ENCODE peak calls at places on chromosomes 2 and 18, in eight cellular contexts. Y is suprapubic skin, Q is heart left ventricle, H is right lobe of liver, I is gastrocnemius medialis, A is transverse colon, D is Peyer's patch, S is K562. T is an unnamed sample.

GRCh38 chr2:21289994-21290393 is 166.2 kb downstream of the TDRD15 start:
- DNase-seq in Y (no peak), Q (no peak), H (no peak), I (no peak), A (no peak), D (no peak), S (no peak), T (no peak)

GRCh38 chr2:231212329-231212845 is 14.0 kb downstream of the ARMC9 start:
- DNase-seq in Y (peak; percentile 58), Q (no peak), H (no peak), I (peak; percentile 32), A (no peak), D (no peak), S (no peak), T (no peak)

GRCh38 chr18:76460482-76460881 is 34.6 kb downstream of the ZNF516 start:
- DNase-seq in Y (no peak), Q (no peak), H (no peak), I (no peak), A (no peak), D (no peak), S (no peak), T (no peak)

GRCh38 chr2:120791961-120792295 is 56.3 kb downstream of the GLI2 start:
- DNase-seq in Y (no peak), Q (no peak), H (no peak), I (no peak), A (no peak), D (no peak), S (no peak), T (no peak)

GRCh38 chr2:137865954-137866540 is 98.2 kb upstream of the HNMT start:
- DNase-seq in Y (no peak), Q (no peak), H (peak; percentile 54), I (no peak), A (peak; percentile 35), D (peak; percentile 66), S (peak; percentile 50), T (no peak)

GRCh38 chr2:120904825-120905224 is 169.2 kb downstream of the GLI2 start:
- DNase-seq in Y (no peak), Q (no peak), H (no peak), I (no peak), A (no peak), D (no peak), S (no peak), T (no peak)

GRCh38 chr2:98569197-98569793 is 39.0 kb downstream of the COA5 start:
- DNase-seq in Y (no peak), Q (peak; percentile 39), H (peak; percentile 58), I (no peak), A (peak; percentile 57), D (peak; percentile 76), S (peak; percentile 85), T (peak; percentile 69)

GRCh38 chr2:11422491-11422865 is 43.5 kb downstream of the E2F6 start:
- DNase-seq in Y (no peak), Q (no peak), H (no peak), I (no peak), A (no peak), D (no peak), S (no peak), T (no peak)

GRCh38 chr2:104240984-104241383 is 612.9 kb upstream of the POU3F3 start:
- DNase-seq in Y (no peak), Q (no peak), H (no peak), I (no peak), A (no peak), D (no peak), S (no peak), T (no peak)

GRCh38 chr2:136117391-136117841 is 533 bp downstream of the CXCR4 start:
- DNase-seq in Y (no peak), Q (peak; percentile 56), H (peak; percentile 54), I (no peak), A (peak; percentile 35), D (no peak), S (peak; percentile 28), T (no peak)

GRCh38 chr2:145012806-145013205 is 492.9 kb upstream of the ZEB2 start:
- DNase-seq in Y (no peak), Q (no peak), H (no peak), I (no peak), A (no peak), D (no peak), S (no peak), T (no peak)

GRCh38 chr2:237235383-237236095 is 149.8 kb downstream of the COPS8 start:
- DNase-seq in Y (no peak), Q (peak; percentile 74), H (peak; percentile 84), I (peak; percentile 77), A (peak; percentile 31), D (no peak), S (no peak), T (no peak)

GRCh38 chr2:453132-453531 is 165.2 kb upstream of the ALKAL2 start:
- DNase-seq in Y (no peak), Q (no peak), H (no peak), I (no peak), A (no peak), D (no peak), S (no peak), T (no peak)

GRCh38 chr2:46929612-46930011 is 14.0 kb upstream of the MCFD2 start:
- DNase-seq in Y (no peak), Q (no peak), H (no peak), I (no peak), A (no peak), D (no peak), S (no peak), T (no peak)

GRCh38 chr18:37425182-37425581 is 140.4 kb downstream of the CELF4 start:
- DNase-seq in Y (no peak), Q (no peak), H (no peak), I (no peak), A (no peak), D (no peak), S (no peak), T (no peak)

GRCh38 chr18:79947881-79948610 is 3.4 kb downstream of the SLC66A2 start:
- DNase-seq in Y (peak; percentile 72), Q (no peak), H (peak; percentile 90), I (peak; percentile 85), A (peak; percentile 46), D (peak; percentile 47), S (no peak), T (no peak)

GRCh38 chr18:54612237-54612636 is 21.2 kb downstream of the DYNAP start:
- DNase-seq in Y (no peak), Q (no peak), H (no peak), I (no peak), A (no peak), D (no peak), S (no peak), T (no peak)

GRCh38 chr2:18518116-18519111 is 42.0 kb downstream of the RDH14 start:
- DNase-seq in Y (no peak), Q (no peak), H (no peak), I (no peak), A (no peak), D (no peak), S (no peak), T (no peak)

GRCh38 chr2:128282976-128283810 is 35.5 kb downstream of the HS6ST1 start:
- DNase-seq in Y (no peak), Q (no peak), H (no peak), I (no peak), A (no peak), D (no peak), S (peak; percentile 44), T (no peak)

GRCh38 chr2:8643996-8644356 is 37.9 kb upstream of the ID2 start:
- DNase-seq in Y (no peak), Q (no peak), H (no peak), I (peak; percentile 1), A (no peak), D (no peak), S (no peak), T (no peak)

GRCh38 chr2:96353032-96353561 is 17.5 kb downstream of the NCAPH start:
- DNase-seq in Y (no peak), Q (peak; percentile 76), H (peak; percentile 62), I (peak; percentile 86), A (no peak), D (no peak), S (peak; percentile 86), T (no peak)

GRCh38 chr2:171523969-171524401 is 1.7 kb downstream of the CYBRD1 start:
- DNase-seq in Y (no peak), Q (no peak), H (no peak), I (no peak), A (no peak), D (no peak), S (no peak), T (no peak)

GRCh38 chr2:85066874-85067351 is 66.3 kb upstream of the TCF7L1 start:
- DNase-seq in Y (peak; percentile 86), Q (peak; percentile 73), H (peak; percentile 74), I (peak; percentile 59), A (peak; percentile 66), D (peak; percentile 80), S (peak; percentile 66), T (peak; percentile 46)

GRCh38 chr2:174597347-174598047 is at the start of gene WIPF1:
- DNase-seq in Y (no peak), Q (peak; percentile 20), H (no peak), I (no peak), A (peak; percentile 60), D (peak; percentile 91), S (no peak), T (peak; percentile 14)
- TF ChIP-seq POLR2A in Y (no peak), Q (no peak), H (peak; percentile 74), I (peak; percentile 47), A (peak; percentile 81), D (peak; percentile 77), S (no peak), T (no peak)

DNA sequence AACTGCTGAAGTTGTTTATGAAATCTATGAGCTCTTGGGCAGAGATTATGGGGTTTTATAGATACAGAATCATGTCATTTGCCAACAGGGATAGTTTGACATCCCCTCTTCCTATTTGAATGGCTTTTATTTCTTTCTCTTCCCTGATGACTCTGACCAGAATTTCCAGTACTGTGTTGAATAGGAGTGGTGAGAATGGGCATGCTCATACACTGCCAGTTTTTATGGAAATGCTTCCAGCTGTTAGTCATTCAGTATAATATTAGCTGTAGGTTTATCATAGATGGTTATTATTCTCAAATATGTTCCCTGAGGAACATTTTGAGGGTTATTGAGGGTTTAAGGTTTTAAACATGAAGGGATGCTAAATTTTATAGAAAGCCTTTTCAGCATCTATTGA is 121.2 kb downstream of the NR4A2 start:
- DNase-seq in Y (no peak), Q (no peak), H (no peak), I (no peak), A (no peak), D (no peak), S (no peak), T (no peak)
- TF ChIP-seq POLR2A in Y (no peak), Q (no peak), H (no peak), I (no peak), A (no peak), D (no peak), S (no peak), T (no peak)

DNA sequence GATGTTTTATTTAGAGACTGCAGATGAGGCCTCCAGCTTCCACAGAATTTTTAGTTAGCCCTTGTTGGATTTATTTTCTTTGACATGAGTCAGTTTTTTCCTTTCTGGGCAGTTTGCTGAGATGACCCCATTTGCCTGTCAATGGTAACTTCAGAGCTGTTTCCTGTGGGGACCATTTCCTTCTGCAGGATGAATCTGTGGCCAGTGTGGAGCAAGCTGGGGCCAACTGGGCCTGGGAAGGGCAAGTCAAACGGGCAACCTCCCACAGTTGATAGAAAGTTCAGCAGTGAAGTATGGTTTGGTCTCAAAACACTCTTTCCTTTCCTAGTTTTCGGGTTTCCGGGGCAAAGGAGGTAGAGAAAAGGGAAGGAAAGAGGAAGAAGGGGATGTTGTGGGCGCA is 291.4 kb upstream of the NRP2 start:
- DNase-seq in Y (no peak), Q (no peak), H (no peak), I (no peak), A (no peak), D (no peak), S (no peak), T (no peak)
- TF ChIP-seq POLR2A in Y (no peak), Q (no peak), H (no peak), I (no peak), A (no peak), D (no peak), S (no peak), T (no peak)

GRCh38 chr18:70279470-70279869 is 9.4 kb upstream of the SOCS6 start:
- DNase-seq in Y (no peak), Q (no peak), H (no peak), I (no peak), A (no peak), D (no peak), S (no peak), T (no peak)
- TF ChIP-seq POLR2A in Y (no peak), Q (no peak), H (no peak), I (no peak), A (no peak), D (no peak), S (no peak), T (no peak)

T was measured in H54.